ENCODE peak calls at places on chromosomes 5 and 9, in four cellular contexts. B is A549; D is CD8-positive, alpha-beta T cell; Q is HFF-Myc. T is an unnamed sample.

GRCh38 chr5:41193462-41194166 is 19.7 kb downstream of the C6 start:
- DNase-seq in B (peak; percentile 21), D (no peak), Q (no peak), T (no peak)

GRCh38 chr5:154446183-154447073 is 631 bp downstream of the SAP30L start:
- DNase-seq in B (peak; percentile 39), D (peak; percentile 5), Q (no peak), T (peak; percentile 36)

GRCh38 chr9:128102196-128102595 is 25.3 kb downstream of the PTGES2 start:
- DNase-seq in B (no peak), D (no peak), Q (no peak), T (no peak)

GRCh38 chr9:4662989-4663792 is 1.1 kb downstream of the PLPP6 start:
- DNase-seq in B (peak; percentile 38), D (no peak), Q (no peak), T (no peak)

GRCh38 chr5:20266068-20266467 is 278.1 kb upstream of the CDH18 start:
- DNase-seq in B (no peak), D (no peak), Q (no peak), T (no peak)

GRCh38 chr5:136677219-136677618 is 311.9 kb upstream of the TRPC7 start:
- DNase-seq in B (no peak), D (no peak), Q (no peak), T (no peak)

GRCh38 chr5:32511778-32512374 is 67.3 kb upstream of the ZFR start:
- DNase-seq in B (no peak), D (no peak), Q (no peak), T (no peak)

GRCh38 chr5:109141499-109142200 is 268.1 kb downstream of the PJA2 start:
- DNase-seq in B (peak; percentile 8), D (no peak), Q (no peak), T (no peak)

GRCh38 chr9:114372971-114373591 is 14.7 kb downstream of the AKNA start:
- DNase-seq in B (no peak), D (peak; percentile 76), Q (no peak), T (peak; percentile 73)

GRCh38 chr9:15104826-15105420 is 194.7 kb upstream of the FREM1 start:
- DNase-seq in B (peak; percentile 41), D (peak; percentile 3), Q (no peak), T (no peak)

GRCh38 chr5:155129513-155129880 is 115.9 kb downstream of the KIF4B start:
- DNase-seq in B (peak; percentile 31), D (no peak), Q (no peak), T (no peak)

GRCh38 chr5:108345541-108346171 is 36.2 kb downstream of the FBXL17 start:
- DNase-seq in B (peak; percentile 57), D (no peak), Q (peak; percentile 19), T (no peak)

GRCh38 chr5:181188700-181189362 is 16.2 kb downstream of the TRIM7 start:
- DNase-seq in B (peak; percentile 91), D (peak; percentile 76), Q (no peak), T (peak; percentile 81)

GRCh38 chr5:1423901-1424603 is 21.2 kb downstream of the SLC6A3 start:
- DNase-seq in B (no peak), D (no peak), Q (no peak), T (no peak)

GRCh38 chr5:15008476-15008875 is 136.9 kb upstream of the ANKH start:
- DNase-seq in B (peak; percentile 94), D (no peak), Q (peak; percentile 78), T (no peak)
- TF ChIP-seq CTCF in B (no peak), D (no peak), Q (no peak), T (no peak)

GRCh38 chr9:104805441-104805840 is 41.5 kb downstream of the NIPSNAP3B start:
- DNase-seq in B (no peak), D (no peak), Q (no peak), T (no peak)

GRCh38 chr9:104802906-104803305 is 39.0 kb downstream of the NIPSNAP3B start:
- DNase-seq in B (no peak), D (no peak), Q (no peak), T (no peak)

GRCh38 chr9:104810421-104811339 is 46.8 kb downstream of the NIPSNAP3B start:
- DNase-seq in B (peak; percentile 55), D (no peak), Q (no peak), T (no peak)

GRCh38 chr9:104808030-104808614 is 44.2 kb downstream of the NIPSNAP3B start:
- DNase-seq in B (peak; percentile 8), D (no peak), Q (no peak), T (no peak)
- TF ChIP-seq CTCF in B (peak; percentile 14), D (no peak), Q (peak; percentile 25), T (no peak)

DNA sequence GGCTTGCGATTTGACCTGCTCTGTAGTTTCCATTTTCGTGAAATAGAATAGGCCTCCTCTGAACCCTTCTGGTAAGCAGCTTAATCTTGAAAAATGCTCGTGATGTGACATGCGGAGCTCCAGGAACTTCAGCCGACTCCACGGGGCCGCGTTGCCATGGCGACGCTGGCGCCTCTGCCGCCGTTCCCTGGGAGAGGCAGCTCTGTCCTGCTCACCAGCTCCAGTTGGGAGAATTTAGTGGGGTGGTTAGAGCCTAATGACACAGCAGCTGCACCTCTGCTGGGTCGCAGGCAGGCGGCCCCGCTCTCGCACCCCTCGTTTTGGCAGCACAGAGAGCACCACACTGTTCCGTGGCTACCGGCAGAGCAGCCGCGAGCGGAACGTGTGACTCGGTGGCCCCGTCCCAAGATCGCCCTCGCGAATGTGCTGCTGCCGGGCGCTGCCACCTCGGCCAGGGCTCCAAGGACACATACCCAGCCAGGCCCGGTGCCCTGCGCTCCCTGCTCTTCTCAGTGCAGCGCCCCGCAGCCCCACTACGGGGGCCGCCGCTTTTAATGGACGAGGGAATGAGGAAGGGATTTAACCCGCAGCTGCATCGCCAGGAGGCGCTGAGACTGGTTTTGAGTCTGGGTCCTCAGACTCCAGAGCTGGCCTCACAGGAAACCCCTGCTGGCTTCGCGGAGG is 131.2 kb upstream of the LMX1B start:
- DNase-seq in B (no peak), D (no peak), Q (no peak), T (no peak)
- TF ChIP-seq CTCF in B (no peak), D (no peak), Q (no peak), T (no peak)

DNA sequence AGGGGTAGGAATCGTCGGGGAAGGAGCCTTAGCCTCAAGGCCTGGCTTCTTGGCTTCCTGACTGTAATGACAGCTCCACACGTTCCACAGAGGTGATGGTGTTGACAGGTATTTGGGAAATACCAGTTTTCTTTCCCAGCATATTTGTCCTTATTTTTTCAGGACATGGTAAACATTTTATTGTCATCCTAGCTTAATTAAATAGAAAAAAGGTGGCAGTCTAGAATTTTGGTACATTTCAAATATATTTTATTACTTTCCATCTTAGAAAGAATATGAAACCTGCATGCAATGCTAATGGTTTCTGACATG is 8.4 kb downstream of the CXCL14 start:
- DNase-seq in B (no peak), D (no peak), Q (no peak), T (no peak)
- TF ChIP-seq CTCF in B (no peak), D (no peak), Q (no peak), T (no peak)

GRCh38 chr5:107112207-107112606 is 558.5 kb downstream of the EFNA5 start:
- DNase-seq in B (no peak), D (no peak), Q (peak; percentile 11), T (no peak)

GRCh38 chr5:107104774-107105050 is 566.0 kb downstream of the EFNA5 start:
- DNase-seq in B (peak; percentile 44), D (no peak), Q (no peak), T (no peak)

GRCh38 chr5:107104040-107104773 is 566.5 kb downstream of the EFNA5 start:
- DNase-seq in B (no peak), D (no peak), Q (no peak), T (no peak)

GRCh38 chr5:107103522-107103921 is 567.2 kb downstream of the EFNA5 start:
- DNase-seq in B (no peak), D (no peak), Q (no peak), T (no peak)

GRCh38 chr5:107108111-107108510 is 562.6 kb downstream of the EFNA5 start:
- DNase-seq in B (no peak), D (no peak), Q (no peak), T (no peak)
- TF ChIP-seq CTCF in B (no peak), D (no peak), Q (no peak), T (no peak)

DNA sequence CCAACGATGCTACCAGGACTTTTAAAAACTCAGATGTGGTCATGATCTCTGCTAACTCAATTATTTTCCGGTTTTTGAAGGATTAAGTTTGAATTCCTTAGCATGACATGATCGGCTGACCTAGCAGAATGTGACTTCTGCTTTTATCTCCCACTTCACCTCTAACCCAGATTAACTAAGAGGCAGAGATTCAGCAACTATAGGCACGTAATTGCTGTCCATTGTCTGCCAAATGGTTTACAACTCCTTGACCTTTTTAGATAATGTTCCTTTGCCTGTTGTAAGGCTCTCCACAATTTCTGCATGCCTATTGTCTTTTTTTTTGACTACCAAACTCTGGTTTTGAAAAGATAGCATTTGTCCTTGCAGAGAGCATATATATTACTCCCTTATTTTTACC is 268.2 kb downstream of the BRINP1 start:
- DNase-seq in B (no peak), D (no peak), Q (no peak), T (no peak)
- TF ChIP-seq CTCF in B (no peak), D (no peak), Q (no peak), T (no peak)